ENCODE peak calls at places on chromosome 1, in seven cellular contexts. D is K562, L is HCT116, K is breast epithelium, F is sigmoid colon, E is HepG2, I is prostate gland. O is an unnamed sample.
A peak's percentile ranks its signal among the peaks of the same experiment; 100 is the strongest.

GRCh38 chr1:26161408-26162219 is 2.7 kb downstream of the FAM110D start:
- DNase-seq in E (no peak), F (no peak), K (no peak), D (peak; percentile 89), I (no peak), L (no peak), O (peak; percentile 55)

GRCh38 chr1:151994956-151995355 is 1.3 kb upstream of the S100A10 start:
- DNase-seq in K (no peak), F (no peak), E (no peak), L (peak; percentile 88), I (no peak), D (no peak), O (no peak)

GRCh38 chr1:157170677-157171515 is 32.7 kb upstream of the ETV3 start:
- DNase-seq in L (peak; percentile 64), D (peak; percentile 71), E (peak; percentile 12), F (no peak), I (no peak), K (no peak), O (peak; percentile 60)

GRCh38 chr1:16046865-16047264 is 3.3 kb downstream of the CLCNKB start:
- DNase-seq in K (no peak), F (no peak), E (peak; percentile 34), L (no peak), D (no peak), I (no peak), O (no peak)

GRCh38 chr1:34864759-34865158 is 5.2 kb upstream of the SMIM12 start:
- DNase-seq in L (no peak), F (no peak), I (no peak), E (no peak), K (no peak), D (no peak), O (no peak)

GRCh38 chr1:230342019-230342418 is 84.1 kb downstream of the PGBD5 start:
- DNase-seq in D (no peak), E (no peak), F (no peak), L (no peak), K (no peak), I (no peak), O (no peak)

GRCh38 chr1:228366062-228366850 is 40.4 kb downstream of the TRIM11 start:
- DNase-seq in F (peak; percentile 56), D (no peak), K (peak; percentile 43), E (no peak), I (no peak), L (no peak), O (no peak)

GRCh38 chr1:202656951-202657646 is 53.2 kb downstream of the SYT2 start:
- DNase-seq in I (no peak), L (no peak), D (peak; percentile 58), K (no peak), E (peak; percentile 19), F (no peak), O (no peak)

GRCh38 chr1:26693557-26694184 is 2.1 kb upstream of the ARID1A start:
- DNase-seq in F (no peak), K (no peak), I (no peak), E (no peak), D (no peak), L (no peak), O (no peak)

GRCh38 chr1:44834328-44834727 is 8.7 kb downstream of the PTCH2 start:
- DNase-seq in I (no peak), L (no peak), F (no peak), D (peak; percentile 41), K (no peak), E (no peak), O (no peak)

GRCh38 chr1:40310129-40310461 is 7.0 kb downstream of the COL9A2 start:
- DNase-seq in D (no peak), E (no peak), F (no peak), I (no peak), L (no peak), K (no peak), O (no peak)

GRCh38 chr1:83026745-83027144 is 972.2 kb downstream of the TTLL7 start:
- DNase-seq in I (no peak), K (no peak), E (no peak), D (no peak), F (no peak), L (no peak), O (no peak)

GRCh38 chr1:109877320-109877771 is 33.3 kb upstream of the CSF1 start:
- DNase-seq in K (peak; percentile 57), L (no peak), D (peak; percentile 58), F (peak; percentile 92), I (no peak), E (peak; percentile 79), O (peak; percentile 45)

DNA sequence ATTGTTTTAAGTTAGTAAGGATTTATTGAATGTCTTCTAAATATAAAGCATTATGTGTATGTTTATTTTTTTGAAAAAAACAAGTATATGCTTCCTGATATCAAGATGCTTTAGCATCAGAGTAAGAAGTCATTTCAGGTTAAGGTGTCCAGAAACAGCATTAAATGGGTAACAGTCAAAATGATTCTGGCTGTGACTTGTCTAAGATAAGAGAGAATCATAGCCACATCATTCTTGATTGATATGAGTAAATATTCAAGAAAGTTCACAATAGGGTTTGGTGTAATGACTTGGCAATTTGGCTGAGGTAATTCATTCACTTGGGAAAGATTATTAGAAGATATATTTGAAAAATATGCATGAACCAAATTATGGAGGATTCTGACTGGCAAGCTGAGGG is 193.8 kb downstream of the DPYD start:
- DNase-seq in K (no peak), F (no peak), E (no peak), L (no peak), I (no peak), D (no peak), O (no peak)
- H3K4me1 ChIP-seq in K (no peaks in the 10 kb centered on the region), F (no peaks in the 10 kb centered on the region), E (no peaks in the 10 kb centered on the region), L (no peaks in the 10 kb centered on the region), I (no peaks in the 10 kb centered on the region), D (no peaks in the 10 kb centered on the region), O (no peaks in the 10 kb centered on the region)

DNA sequence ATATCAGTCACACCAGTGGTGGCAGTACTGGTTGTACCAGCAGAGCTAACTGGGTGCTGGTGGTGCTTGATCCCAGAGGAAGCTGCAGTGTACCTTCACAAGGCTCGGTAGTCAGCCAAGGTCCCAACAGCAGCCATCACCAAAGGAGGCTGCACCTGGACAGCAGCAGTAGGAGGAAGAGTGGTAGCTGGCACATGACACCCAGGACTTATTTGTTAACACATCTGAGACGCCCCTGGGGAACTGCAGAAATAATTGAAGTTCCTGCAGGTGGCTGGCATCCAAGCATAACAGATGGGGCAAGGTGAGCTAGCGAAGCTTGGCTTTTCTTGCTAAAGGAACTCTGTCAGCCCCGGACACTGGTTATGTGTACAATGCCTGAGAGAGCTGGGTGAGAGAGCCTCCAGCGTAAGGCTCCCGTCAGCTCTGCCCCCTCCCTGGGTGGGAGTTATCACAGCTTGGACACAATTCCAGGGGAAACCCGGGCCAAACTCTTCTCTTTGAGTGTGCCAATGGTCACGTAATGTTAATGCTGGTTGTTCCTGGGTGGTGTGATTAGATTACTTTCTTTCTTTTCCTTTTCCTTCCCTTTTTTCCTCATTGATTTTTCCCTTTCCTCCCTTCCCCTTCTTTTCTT is 29.1 kb upstream of the PARP1 start:
- DNase-seq in I (no peak), L (no peak), E (no peak), K (no peak), F (no peak), D (no peak), O (no peak)
- TF ChIP-seq POLR2AphosphoS5 in I (no peak), L (no peak), E (no peak), K (no peak), F (no peak), D (no peak), O (no peak)

GRCh38 chr1:3900150-3900968 is at the start of gene C1orf174:
- DNase-seq in E (peak; percentile 97), F (peak; percentile 99), I (peak; percentile 94), K (peak; percentile 93), D (peak; percentile 98), L (peak; percentile 95), O (peak; percentile 95)

GRCh38 chr1:3900969-3901529 is 977 bp upstream of the C1orf174 start:
- DNase-seq in F (peak; percentile 99), E (peak; percentile 93), D (peak; percentile 100), K (peak; percentile 97), L (peak; percentile 91), I (peak; percentile 98), O (peak; percentile 99)

GRCh38 chr1:3898475-3898735 is 1.7 kb downstream of the C1orf174 start:
- DNase-seq in D (no peak), L (no peak), I (no peak), E (no peak), F (no peak), K (no peak), O (no peak)

GRCh38 chr1:3899776-3900149 is 309 bp downstream of the C1orf174 start:
- DNase-seq in D (no peak), K (no peak), L (no peak), E (no peak), I (no peak), F (no peak), O (no peak)

GRCh38 chr1:3898994-3899775 is 887 bp downstream of the C1orf174 start:
- DNase-seq in F (no peak), K (no peak), D (peak; percentile 77), E (peak; percentile 43), I (no peak), L (no peak), O (no peak)
- TF ChIP-seq CTCF in F (no peak), K (no peak), D (peak; percentile 53), E (peak; percentile 43), I (no peak), L (peak; percentile 31), O (no peak)

GRCh38 chr1:106768077-106768476 is 288.4 kb upstream of the PRMT6 start:
- DNase-seq in D (no peak), E (no peak), F (no peak), I (no peak), L (no peak), K (no peak), O (no peak)
- H3K4me1 ChIP-seq in D (no peaks in the 10 kb centered on the region), E (no peaks in the 10 kb centered on the region), F (no peaks in the 10 kb centered on the region), I (no peaks in the 10 kb centered on the region), L (no peaks in the 10 kb centered on the region), K (no peaks in the 10 kb centered on the region), O (no peaks in the 10 kb centered on the region)

GRCh38 chr1:155196103-155196892 is 11.4 kb downstream of the THBS3 start:
- DNase-seq in F (no peak), D (no peak), L (no peak), K (no peak), E (no peak), I (no peak), O (no peak)
- TF ChIP-seq POLR2AphosphoS5 in F (no peak), D (no peak), L (no peak), K (no peak), E (no peak), I (no peak), O (no peak)

DNA sequence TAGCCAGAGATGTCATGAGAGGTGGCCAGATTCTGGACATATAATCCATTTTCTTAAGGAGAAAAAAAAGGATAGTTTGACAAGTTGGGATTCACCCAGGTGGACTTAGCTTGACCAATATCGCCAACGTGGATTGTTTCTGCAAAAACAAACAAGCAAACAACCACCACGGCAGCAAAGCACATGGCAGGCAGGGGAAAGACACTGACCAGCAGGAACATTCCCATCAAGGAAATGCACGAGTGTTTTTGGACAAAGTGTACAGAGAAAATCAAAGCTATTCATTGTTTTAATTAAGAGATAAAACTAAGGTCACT is 9.1 kb upstream of the PLA2G2C start:
- DNase-seq in D (no peak), I (no peak), F (no peak), E (no peak), K (no peak), L (no peak), O (no peak)
- TF ChIP-seq CTCF in D (no peak), I (no peak), F (no peak), E (no peak), K (no peak), L (no peak), O (no peak)

GRCh38 chr1:8864713-8865397 is 13.6 kb downstream of the ENO1 start:
- DNase-seq in D (no peak), K (no peak), F (no peak), L (no peak), E (no peak), I (no peak), O (no peak)
- H3K4me1 ChIP-seq in D (peaks cover 4% of the 10 kb centered on the region), K (no peaks in the 10 kb centered on the region), F (no peaks in the 10 kb centered on the region), L (peaks cover 36% of the 10 kb centered on the region), E (peaks cover 95% of the 10 kb centered on the region), I (no peaks in the 10 kb centered on the region), O (peaks cover 10% of the 10 kb centered on the region)